ENCODE peak calls at places on chromosomes 6 and 20, in nine cellular contexts. E is lower lobe of right lung; T is OCI-LY7; V is DND-41; U is naive thymus-derived CD4-positive, alpha-beta T cell; S is tibial nerve; B is CD8-positive, alpha-beta memory T cell; X is left ventricle myocardium inferior; I is CD4-positive, CD25-positive, alpha-beta regulatory T cell. Z is an unnamed sample. For H3K4me1, the result is how much of the 10 kb centered on the place peaks cover.

GRCh38 chr20:53539516-53539915 is 54.1 kb downstream of the ZNF217 start:
- DNase-seq in V (no peak), T (no peak), B (no peak), E (no peak), I (no peak), U (no peak), X (no peak), S (no peak), Z (no peak)

GRCh38 chr20:34311118-34312023 is 8.2 kb upstream of the AHCY start:
- DNase-seq in X (no peak), U (no peak), I (no peak), S (no peak), E (no peak), B (no peak), T (no peak), V (no peak), Z (no peak)

GRCh38 chr6:22062807-22063408 is 233.9 kb downstream of the PRL start:
- DNase-seq in U (peak), B (peak), S (peak), X (no peak), I (peak), E (peak), V (peak), T (no peak), Z (no peak)

GRCh38 chr6:105759946-105760345 is 326.2 kb upstream of the PRDM1 start:
- DNase-seq in V (no peak), U (no peak), T (no peak), B (no peak), S (no peak), X (no peak), E (no peak), I (no peak), Z (peak)

GRCh38 chr6:16316741-16317251 is 78.4 kb downstream of the GMPR start:
- DNase-seq in X (no peak), T (peak), B (peak), I (peak), V (peak), E (no peak), U (peak), S (no peak), Z (peak)

GRCh38 chr6:34025112-34025807 is 120.6 kb downstream of the GRM4 start:
- DNase-seq in I (no peak), V (no peak), B (no peak), E (no peak), U (no peak), X (no peak), S (no peak), T (no peak), Z (no peak)

GRCh38 chr6:4778086-4778485 is 1.9 kb downstream of the CDYL start:
- DNase-seq in I (no peak), V (no peak), E (no peak), X (no peak), T (peak), U (peak), B (no peak), S (no peak), Z (no peak)

GRCh38 chr6:35489995-35490791 is 6.7 kb downstream of the TEAD3 start:
- DNase-seq in V (peak), T (no peak), I (no peak), E (peak), X (peak), U (no peak), S (peak), B (no peak), Z (peak)

GRCh38 chr6:40717411-40718057 is 130.4 kb upstream of the LRFN2 start:
- DNase-seq in U (no peak), B (no peak), V (no peak), S (no peak), I (no peak), E (no peak), X (no peak), T (no peak), Z (no peak)

GRCh38 chr6:137762168-137763090 is 104.6 kb upstream of the TNFAIP3 start:
- DNase-seq in E (no peak), B (peak), S (no peak), U (no peak), I (peak), V (no peak), T (no peak), X (no peak), Z (no peak)

GRCh38 chr6:342832-343179 is 48.7 kb upstream of the IRF4 start:
- DNase-seq in V (no peak), S (no peak), U (no peak), X (no peak), T (no peak), B (no peak), E (no peak), I (no peak), Z (no peak)
- H3K27ac ChIP-seq in V (no peak), S (no peak), U (no peak), X (no peak), T (no peak), B (no peak), E (no peak), I (no peak), Z (no peak)

DNA sequence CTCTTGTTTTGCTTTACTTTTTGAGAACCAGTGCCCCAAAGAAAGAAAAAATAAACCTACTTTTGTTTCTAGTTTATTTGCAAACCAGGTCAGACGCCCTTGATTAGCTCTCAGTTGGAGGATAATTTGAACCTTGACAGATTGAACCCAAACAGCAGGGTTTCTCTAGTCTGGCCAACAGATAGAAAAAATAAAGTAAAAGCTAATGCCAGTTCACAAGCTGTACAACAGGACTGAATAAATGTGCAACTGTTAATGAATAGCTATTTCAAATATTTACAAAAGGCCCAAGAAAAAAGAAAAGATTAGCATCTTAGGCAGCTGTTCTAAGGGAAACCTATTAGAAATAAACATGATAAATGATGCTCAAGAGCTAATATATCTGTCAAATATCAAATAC is 331.8 kb downstream of the CDKAL1 start:
- DNase-seq in U (no peak), I (no peak), B (no peak), S (no peak), X (no peak), V (no peak), T (no peak), E (no peak), Z (no peak)
- H3K4me1 ChIP-seq in U (under half), I (under half), B (under half), S (under half), X (under half), V (under half), T (under half), E (under half), Z (under half)

GRCh38 chr20:23634985-23635767 is 2.6 kb downstream of the CST3 start:
- DNase-seq in T (no peak), V (no peak), U (no peak), B (no peak), S (peak), I (no peak), X (peak), E (no peak), Z (no peak)

GRCh38 chr20:23636182-23636907 is 1.4 kb downstream of the CST3 start:
- DNase-seq in E (no peak), S (no peak), V (no peak), U (no peak), X (no peak), T (no peak), B (no peak), I (no peak), Z (no peak)

GRCh38 chr20:23632711-23633573 is 4.8 kb downstream of the CST3 start:
- DNase-seq in S (no peak), U (no peak), I (no peak), E (no peak), X (no peak), V (no peak), T (no peak), B (no peak), Z (no peak)

GRCh38 chr20:23631981-23632710 is 5.6 kb downstream of the CST3 start:
- DNase-seq in S (no peak), B (no peak), E (peak), T (no peak), I (no peak), V (no peak), U (no peak), X (no peak), Z (no peak)

GRCh38 chr20:23634044-23634801 is 3.5 kb downstream of the CST3 start:
- DNase-seq in V (no peak), B (no peak), X (no peak), U (no peak), E (no peak), I (no peak), T (no peak), S (no peak), Z (no peak)
- H3K4me3 ChIP-seq in V (no peak), B (no peak), X (peak), U (no peak), E (no peak), I (no peak), T (no peak), S (no peak), Z (no peak)

GRCh38 chr6:155290491-155290890 is 23.8 kb downstream of the TFB1M start:
- DNase-seq in I (no peak), E (no peak), T (no peak), U (no peak), V (no peak), X (no peak), B (no peak), S (no peak), Z (no peak)
- H3K27ac ChIP-seq in I (no peak), E (no peak), T (no peak), U (no peak), V (no peak), X (no peak), B (no peak), S (no peak), Z (no peak)

GRCh38 chr20:50533464-50533863 is 23.3 kb downstream of the PTPN1 start:
- DNase-seq in U (no peak), V (no peak), I (no peak), X (no peak), E (no peak), B (no peak), S (no peak), T (no peak), Z (no peak)
- H3K4me1 ChIP-seq in U (under half), V (under half), I (half or more), X (half or more), E (half or more), B (half or more), S (under half), T (under half), Z (half or more)

DNA sequence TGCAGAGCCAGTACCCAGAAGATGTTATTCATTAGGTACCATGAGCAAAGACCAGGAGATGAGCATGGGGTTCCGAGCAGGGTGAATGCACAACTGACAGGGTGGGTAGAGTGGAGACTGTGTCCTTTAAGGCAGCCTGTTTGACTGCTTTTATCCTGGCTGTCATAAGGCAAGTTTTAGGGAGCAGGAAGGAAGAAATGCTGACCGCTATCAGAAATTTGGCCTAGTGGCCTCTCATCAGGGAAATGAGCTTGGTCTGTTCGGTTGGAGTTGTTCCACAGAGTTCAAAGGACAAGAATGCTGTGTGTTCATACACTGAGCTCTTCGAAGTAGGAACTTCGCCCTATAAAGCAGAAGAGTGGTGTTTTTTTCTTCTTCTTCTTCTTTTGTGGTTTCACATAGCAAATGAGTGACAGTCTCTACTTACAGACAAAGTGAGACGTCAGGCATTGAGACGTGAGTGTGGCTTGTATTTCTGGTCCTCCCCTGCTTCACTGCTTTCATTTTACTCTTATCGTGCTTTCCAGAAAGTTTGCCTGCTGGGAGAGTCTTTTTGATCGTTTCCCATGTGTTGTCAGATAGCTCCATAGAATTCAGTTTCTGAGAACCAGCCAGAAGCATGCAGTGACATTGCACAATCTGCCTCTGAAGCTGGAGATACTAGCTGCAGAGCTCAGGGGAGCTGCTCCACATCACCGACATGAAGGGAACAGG is at the start of gene CASS4:
- DNase-seq in B (peak), V (no peak), X (no peak), T (no peak), S (no peak), I (peak), E (no peak), U (peak), Z (no peak)
- H3K4me3 ChIP-seq in B (peak), V (no peak), X (peak), T (no peak), S (peak), I (peak), E (peak), U (peak), Z (no peak)

Z was measured in SJSA1.